ENCODE peak calls at places on chromosomes 2 and 18, in six cellular contexts. P, U, I, J, C and W are unnamed samples.

GRCh38 chr2:239675856-239676715 is 275.3 kb upstream of the HDAC4 start:
- DNase-seq in P (no peak), U (no peak), I (no peak), J (no peak), C (no peak), W (no peak)

GRCh38 chr2:102622646-102623045 is 3.3 kb downstream of the SLC9A2 start:
- DNase-seq in P (no peak), U (no peak), I (no peak), J (no peak), C (no peak), W (no peak)

GRCh38 chr18:44813586-44813985 is 132.9 kb downstream of the SETBP1 start:
- DNase-seq in P (no peak), U (no peak), I (no peak), J (no peak), C (no peak), W (no peak)

GRCh38 chr2:74834806-74835755 is 1.2 kb downstream of the HK2 start:
- DNase-seq in P (peak; percentile 42), U (peak; percentile 37), I (peak; percentile 76), J (no peak), C (no peak), W (peak; percentile 27)

GRCh38 chr2:88606371-88607030 is 20.8 kb downstream of the EIF2AK3 start:
- DNase-seq in P (no peak), U (no peak), I (no peak), J (no peak), C (no peak), W (no peak)

GRCh38 chr2:144578099-144578498 is 58.2 kb upstream of the ZEB2 start:
- DNase-seq in P (no peak), U (no peak), I (no peak), J (no peak), C (no peak), W (no peak)

GRCh38 chr2:5915926-5916325 is 223.7 kb downstream of the SOX11 start:
- DNase-seq in P (no peak), U (no peak), I (peak; percentile 69), J (no peak), C (no peak), W (no peak)

GRCh38 chr2:37323176-37323575 is 1.5 kb downstream of the PRKD3 start:
- DNase-seq in P (no peak), U (no peak), I (no peak), J (no peak), C (no peak), W (no peak)

GRCh38 chr18:79385749-79386341 is 9.9 kb upstream of the NFATC1 start:
- DNase-seq in P (no peak), U (no peak), I (no peak), J (no peak), C (no peak), W (no peak)

GRCh38 chr2:27152796-27153464 is 4.1 kb downstream of the TCF23 start:
- DNase-seq in P (no peak), U (no peak), I (no peak), J (no peak), C (no peak), W (no peak)